ENCODE peak calls at places on chromosomes 7 and 10, in four cellular contexts. J is MM.1S, R is fibroblast of lung, Z is ovary. F is an unnamed sample.
A peak's percentile ranks its signal among the peaks of the same experiment; 100 is the strongest.

GRCh38 chr7:63521-64021 is 128.8 kb upstream of the FAM20C start:
- DNase-seq in J (no peak), R (no peak), Z (peak; percentile 29), F (no peak)

GRCh38 chr10:33095867-33096479 is 137.9 kb upstream of the ITGB1 start:
- DNase-seq in J (no peak), R (no peak), Z (no peak), F (no peak)

GRCh38 chr7:74173074-74173473 is 1.1 kb upstream of the EIF4H start:
- DNase-seq in J (peak; percentile 34), R (no peak), Z (peak; percentile 50), F (peak; percentile 21)

GRCh38 chr10:8352696-8353095 is 298.2 kb downstream of the GATA3 start:
- DNase-seq in J (no peak), R (peak; percentile 8), Z (no peak), F (no peak)

GRCh38 chr7:44978511-44979366 is at the start of gene MYO1G:
- DNase-seq in J (no peak), R (no peak), Z (no peak), F (peak; percentile 65)

GRCh38 chr7:20438248-20438647 is 107.5 kb downstream of the ITGB8 start:
- DNase-seq in J (no peak), R (no peak), Z (no peak), F (no peak)

GRCh38 chr10:84665883-84666463 is 337.6 kb downstream of the CCSER2 start:
- DNase-seq in J (no peak), R (no peak), Z (no peak), F (no peak)

GRCh38 chr10:102555781-102556328 is 52.1 kb downstream of the SUFU start:
- DNase-seq in J (no peak), R (peak; percentile 88), Z (no peak), F (no peak)

GRCh38 chr10:80442879-80443278 is 11.2 kb upstream of the TSPAN14 start:
- DNase-seq in J (no peak), R (no peak), Z (no peak), F (no peak)

GRCh38 chr7:12256025-12256570 is 45.0 kb downstream of the TMEM106B start:
- DNase-seq in J (no peak), R (peak; percentile 69), Z (no peak), F (no peak)

GRCh38 chr10:30349967-30350735 is 1.1 kb upstream of the MTPAP start:
- DNase-seq in J (no peak), R (no peak), Z (no peak), F (no peak)

GRCh38 chr10:76114556-76114955 is 683.1 kb downstream of the LRMDA start:
- DNase-seq in J (no peak), R (peak; percentile 15), Z (no peak), F (no peak)

GRCh38 chr7:68929712-68930395 is 668.4 kb upstream of the AUTS2 start:
- DNase-seq in J (no peak), R (peak; percentile 79), Z (no peak), F (no peak)

GRCh38 chr7:19442016-19442785 is 266.6 kb downstream of the POLR1F start:
- DNase-seq in J (no peak), R (peak; percentile 53), Z (no peak), F (no peak)

GRCh38 chr10:46526682-46527038 is 29.8 kb downstream of the GPRIN2 start:
- DNase-seq in J (no peak), R (peak; percentile 19), Z (peak; percentile 39), F (no peak)

GRCh38 chr7:95545007-95545615 is 51.2 kb downstream of the PDK4 start:
- DNase-seq in J (peak; percentile 19), R (peak; percentile 61), Z (no peak), F (peak; percentile 92)

GRCh38 chr10:93999401-93999851 is 5.7 kb downstream of the PLCE1 start:
- DNase-seq in J (no peak), R (peak; percentile 93), Z (peak; percentile 86), F (no peak)

GRCh38 chr7:47046949-47047348 is 535.0 kb downstream of the TNS3 start:
- DNase-seq in J (no peak), R (no peak), Z (no peak), F (no peak)

GRCh38 chr10:29590598-29591415 is 44.0 kb downstream of the SVIL start:
- DNase-seq in J (peak; percentile 28), R (peak; percentile 82), Z (no peak), F (peak; percentile 37)

GRCh38 chr10:83373659-83374058 is 765.6 kb upstream of the GHITM start:
- DNase-seq in J (peak; percentile 53), R (peak; percentile 73), Z (no peak), F (peak; percentile 5)

GRCh38 chr7:10577866-10578374 is 395.8 kb upstream of the PHF14 start:
- DNase-seq in J (no peak), R (no peak), Z (no peak), F (no peak)

GRCh38 chr7:90897961-90898469 is 301.9 kb downstream of the CDK14 start:
- DNase-seq in J (peak; percentile 29), R (peak; percentile 26), Z (no peak), F (no peak)

GRCh38 chr7:4479367-4480039 is 202.6 kb upstream of the FOXK1 start:
- DNase-seq in J (peak; percentile 50), R (peak; percentile 44), Z (no peak), F (peak; percentile 46)

GRCh38 chr10:6916601-6917000 is 336.5 kb upstream of the PRKCQ start:
- DNase-seq in J (peak; percentile 24), R (no peak), Z (no peak), F (no peak)

GRCh38 chr10:22737587-22737986 is 23.2 kb upstream of the PIP4K2A start:
- DNase-seq in J (no peak), R (peak; percentile 79), Z (no peak), F (no peak)

GRCh38 chr10:122112625-122113160 is 123.7 kb downstream of the TACC2 start:
- DNase-seq in J (no peak), R (peak; percentile 94), Z (peak; percentile 89), F (peak; percentile 89)

GRCh38 chr7:41979834-41980307 is 257.1 kb downstream of the GLI3 start:
- DNase-seq in J (peak; percentile 34), R (peak; percentile 41), Z (no peak), F (no peak)

GRCh38 chr10:659710-660141 is 29.7 kb downstream of the DIP2C start:
- DNase-seq in J (peak; percentile 47), R (peak; percentile 89), Z (peak; percentile 19), F (peak; percentile 44)

GRCh38 chr7:88806280-88807037 is 10.9 kb upstream of the TEX47 start:
- DNase-seq in J (no peak), R (no peak), Z (no peak), F (no peak)

DNA sequence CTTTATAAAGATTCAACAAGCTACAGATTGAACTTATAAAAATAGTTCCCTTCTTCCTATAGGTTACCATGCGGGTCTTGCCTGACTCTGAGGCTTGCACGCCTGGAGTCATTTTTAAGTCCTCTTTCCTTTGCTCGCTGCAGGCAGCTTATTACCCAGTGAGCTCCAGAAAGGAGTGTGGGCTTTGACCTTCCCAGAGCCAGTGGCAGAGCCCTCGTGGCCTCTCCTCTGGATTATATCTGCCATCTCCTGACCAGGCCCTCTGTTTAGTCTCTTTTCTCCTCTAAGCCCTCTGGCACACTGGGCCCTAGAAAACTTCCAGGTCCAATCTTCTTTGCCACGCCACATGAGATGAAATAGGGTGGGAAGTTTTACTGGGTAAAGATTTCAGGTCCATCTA is 39.9 kb upstream of the EZH2 start:
- DNase-seq in J (no peak), R (no peak), Z (no peak), F (no peak)
- H3K4me1 ChIP-seq in J (peaks cover 24% of the 10 kb centered on the region), R (no peaks in the 10 kb centered on the region), Z (no peaks in the 10 kb centered on the region), F (no peaks in the 10 kb centered on the region)

GRCh38 chr10:126397640-126398382 is 9.5 kb upstream of the ADAM12 start:
- DNase-seq in J (no peak), R (peak; percentile 100), Z (no peak), F (no peak)
- H3K27ac ChIP-seq in J (no peak overlapping the region), R (peak overlapping the region; percentile 91), Z (no peak overlapping the region), F (no peak overlapping the region)

GRCh38 chr10:95542761-95543160 is 18.4 kb downstream of the SORBS1 start:
- DNase-seq in J (no peak), R (no peak), Z (no peak), F (no peak)

GRCh38 chr10:95539560-95540284 is 21.4 kb downstream of the SORBS1 start:
- DNase-seq in J (no peak), R (no peak), Z (no peak), F (peak; percentile 51)

GRCh38 chr10:95542330-95542729 is 18.8 kb downstream of the SORBS1 start:
- DNase-seq in J (no peak), R (no peak), Z (no peak), F (peak; percentile 37)

GRCh38 chr10:95543459-95543858 is 17.7 kb downstream of the SORBS1 start:
- DNase-seq in J (no peak), R (no peak), Z (no peak), F (no peak)

DNA sequence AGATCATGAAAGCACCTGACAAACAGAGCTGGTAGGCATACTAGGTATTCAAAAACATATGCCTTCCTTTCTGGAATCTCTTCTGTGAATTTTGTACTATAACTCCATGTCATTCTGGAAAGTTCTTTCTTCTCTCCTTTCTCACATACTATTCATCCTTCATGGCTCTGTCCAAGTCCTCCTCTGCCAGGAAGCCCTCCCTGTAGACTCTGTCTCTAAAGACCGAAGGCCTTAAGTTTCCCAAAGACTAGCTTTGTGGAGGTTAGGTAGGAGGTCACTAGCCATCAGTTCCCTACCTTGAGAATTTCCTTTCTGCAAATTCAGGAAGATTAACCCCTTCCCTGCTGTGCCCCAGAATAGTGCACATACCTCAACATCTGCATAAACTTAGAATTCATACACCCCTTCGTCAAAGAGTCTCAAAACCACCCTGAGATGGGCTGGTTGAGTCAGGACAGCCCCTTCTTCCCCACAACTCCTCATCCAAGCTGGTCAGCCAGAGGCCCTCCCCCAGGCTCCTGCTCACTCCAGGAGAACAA is 20.6 kb downstream of the SORBS1 start:
- DNase-seq in J (no peak), R (no peak), Z (no peak), F (no peak)
- H3K4me1 ChIP-seq in J (no peaks in the 10 kb centered on the region), R (no peaks in the 10 kb centered on the region), Z (peaks cover 2% of the 10 kb centered on the region), F (no peaks in the 10 kb centered on the region)

DNA sequence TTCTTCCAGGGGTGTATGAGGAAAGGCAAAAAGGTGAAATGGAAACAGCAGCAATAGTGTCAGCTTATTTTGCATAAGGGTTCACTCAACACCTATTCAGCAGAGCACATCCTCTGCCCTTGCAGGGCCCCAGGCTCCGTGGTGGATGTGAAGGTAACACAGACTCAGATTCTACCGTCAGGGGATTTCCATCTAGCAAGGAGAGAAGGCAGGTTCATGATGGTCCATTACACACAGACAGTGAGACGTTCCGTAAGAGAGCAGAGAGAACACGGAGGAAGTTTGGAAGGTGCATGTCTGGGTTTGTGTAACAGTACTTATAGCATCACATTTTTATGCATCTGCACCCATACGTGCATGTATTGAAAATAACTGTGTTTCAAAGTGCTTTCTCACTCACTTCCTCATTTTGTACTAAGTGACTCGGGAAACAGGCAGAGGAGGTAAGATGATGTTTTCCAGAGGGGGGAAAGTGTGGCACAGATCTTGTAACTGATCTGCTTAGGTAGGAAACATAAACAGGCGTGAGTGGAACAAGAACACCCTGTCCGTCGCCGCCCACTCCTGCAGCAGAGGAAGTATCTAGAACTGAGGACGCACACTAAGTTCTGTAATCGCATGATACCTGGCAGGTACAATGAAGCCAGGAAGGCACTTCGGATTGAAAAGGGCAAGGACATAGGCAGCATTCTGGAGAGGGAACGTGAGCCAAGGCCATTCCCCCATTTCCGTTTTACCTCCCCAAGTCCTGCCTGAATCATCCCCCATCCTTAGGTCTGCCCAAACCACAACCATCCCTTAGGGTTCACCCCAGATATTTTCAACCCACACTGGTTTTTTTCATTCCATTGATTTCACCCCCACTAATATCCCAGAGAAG is 1.0 kb upstream of the ENO4 start:
- DNase-seq in J (peak; percentile 66), R (peak; percentile 80), Z (no peak), F (peak; percentile 2)
- H3K27ac ChIP-seq in J (peak overlapping the region; percentile 9), R (no peak overlapping the region), Z (no peak overlapping the region), F (no peak overlapping the region)

DNA sequence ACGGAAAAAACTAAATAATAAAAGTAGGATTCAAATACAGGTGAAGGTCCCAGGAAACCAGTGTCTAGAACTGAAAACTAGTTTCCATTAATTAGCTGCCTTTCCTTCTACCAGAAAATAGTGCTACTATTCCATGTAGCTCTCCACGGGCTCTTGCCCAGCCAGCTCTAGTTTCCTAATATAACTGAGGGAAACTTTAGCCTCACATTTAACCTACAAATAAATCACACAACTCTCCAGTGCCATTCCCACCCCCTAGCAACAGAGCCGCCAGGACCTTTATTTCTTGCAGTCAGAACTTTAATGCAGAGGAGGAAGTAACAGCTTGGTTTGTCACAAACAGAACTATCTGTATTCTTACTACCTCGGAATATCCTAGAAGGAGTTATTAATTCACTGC is 10.3 kb downstream of the TOMM7 start:
- DNase-seq in J (no peak), R (no peak), Z (no peak), F (no peak)
- H3K4me1 ChIP-seq in J (peaks cover 38% of the 10 kb centered on the region), R (no peaks in the 10 kb centered on the region), Z (no peaks in the 10 kb centered on the region), F (no peaks in the 10 kb centered on the region)

F was measured in small intestine.